ENCODE peak calls at places on chromosomes 6 and 20, in five cellular contexts. H is GM03348, S is psoas muscle, T is A549, D is T-helper 2 cell. L is an unnamed sample.

GRCh38 chr6:37173573-37174195 is 3.7 kb downstream of the PIM1 start:
- DNase-seq in S (no peak), T (no peak), H (no peak), D (peak; percentile 38), L (no peak)

GRCh38 chr20:47785321-47785899 is at the start of gene SULF2:
- DNase-seq in S (peak; percentile 47), T (no peak), D (no peak), H (peak; percentile 47), L (no peak)

GRCh38 chr6:133951881-133952814 is 876 bp upstream of the TBPL1 start:
- DNase-seq in D (peak; percentile 42), T (peak; percentile 67), S (peak; percentile 71), H (peak; percentile 85), L (peak; percentile 80)

GRCh38 chr20:35788796-35789195 is 17.0 kb downstream of the PHF20 start:
- DNase-seq in D (no peak), H (no peak), S (no peak), T (no peak), L (no peak)

GRCh38 chr6:130602151-130602770 is 224.9 kb upstream of the SMLR1 start:
- DNase-seq in H (peak; percentile 88), T (peak; percentile 30), S (no peak), D (no peak), L (peak; percentile 99)

GRCh38 chr20:34274694-34275093 is 28.5 kb downstream of the AHCY start:
- DNase-seq in D (no peak), H (no peak), S (no peak), T (no peak), L (no peak)

GRCh38 chr20:10777713-10778112 is 103.9 kb upstream of the JAG1 start:
- DNase-seq in D (no peak), T (no peak), H (no peak), S (no peak), L (no peak)

GRCh38 chr6:32609731-32610640 is 20.3 kb upstream of the HLA-DRB1 start:
- DNase-seq in T (peak; percentile 87), D (peak; percentile 75), S (peak; percentile 16), H (peak; percentile 78), L (peak; percentile 65)

GRCh38 chr20:63044204-63044600 is 37.4 kb upstream of the BHLHE23 start:
- DNase-seq in S (no peak), H (no peak), T (no peak), D (no peak), L (no peak)

GRCh38 chr20:43459022-43459942 is 1.6 kb downstream of the SRSF6 start:
- DNase-seq in D (no peak), T (peak; percentile 45), S (no peak), H (no peak), L (no peak)

GRCh38 chr20:34124469-34125249 is 12.6 kb upstream of the EIF2S2 start:
- DNase-seq in S (no peak), D (no peak), H (no peak), T (no peak), L (no peak)

GRCh38 chr6:363909-364308 is 27.6 kb upstream of the IRF4 start:
- DNase-seq in H (no peak), D (no peak), T (peak; percentile 5), S (no peak), L (no peak)

GRCh38 chr6:144415835-144416237 is 130.7 kb downstream of the UTRN start:
- DNase-seq in D (no peak), S (no peak), H (peak; percentile 22), T (peak; percentile 14), L (peak; percentile 82)

GRCh38 chr20:52493177-52493711 is 301.7 kb upstream of the ZFP64 start:
- DNase-seq in T (no peak), S (no peak), D (no peak), H (peak; percentile 48), L (no peak)

GRCh38 chr6:143675946-143676345 is 1.8 kb upstream of the PHACTR2 start:
- DNase-seq in H (no peak), D (no peak), S (no peak), T (peak; percentile 21), L (peak; percentile 32)

GRCh38 chr6:136226027-136226673 is 24.0 kb downstream of the MTFR2 start:
- DNase-seq in T (peak; percentile 67), H (peak; percentile 80), S (no peak), D (peak; percentile 33), L (peak; percentile 46)

GRCh38 chr6:15327271-15327670 is 81.4 kb downstream of the JARID2 start:
- DNase-seq in T (peak; percentile 42), S (no peak), D (no peak), H (no peak), L (no peak)

GRCh38 chr20:37656945-37657344 is 36.9 kb upstream of the CTNNBL1 start:
- DNase-seq in H (no peak), T (no peak), S (no peak), D (no peak), L (no peak)

GRCh38 chr6:83073620-83074019 is 6.1 kb downstream of the DOP1A start:
- DNase-seq in D (no peak), T (no peak), S (no peak), H (no peak), L (no peak)

GRCh38 chr6:28258877-28259777 is at the start of gene NKAPL:
- DNase-seq in S (peak; percentile 89), H (peak; percentile 66), D (peak; percentile 5), T (no peak), L (no peak)

L was measured in HFFc6.